ENCODE peak calls at places on chromosomes 11 and 22, in nine cellular contexts. One of them, this sample, is unnamed.
A peak's percentile ranks its signal among the peaks of the same experiment; 100 is the strongest.

GRCh38 chr11:5938603-5938965 is 3.5 kb upstream of the OR56A3 start:
- DNase-seq in left lung: no peak
- DNase-seq in cardiac muscle cell: no peak
- DNase-seq in HAP-1: no peak
- DNase-seq in heart left ventricle: no peak
- DNase-seq in HepG2: no peak
- DNase-seq in CD4-positive, CD25-positive, alpha-beta regulatory T cell: no peak
- DNase-seq in body of pancreas: no peak
- DNase-seq in mammary epithelial cell: no peak
- DNase-seq in this sample: no peak

GRCh38 chr22:27782065-27782464 is 19.5 kb downstream of the MN1 start:
- DNase-seq in left lung: no peak
- DNase-seq in cardiac muscle cell: no peak
- DNase-seq in HAP-1: no peak
- DNase-seq in heart left ventricle: peak; percentile 75
- DNase-seq in HepG2: no peak
- DNase-seq in CD4-positive, CD25-positive, alpha-beta regulatory T cell: no peak
- DNase-seq in body of pancreas: no peak
- DNase-seq in mammary epithelial cell: no peak
- DNase-seq in this sample: no peak

GRCh38 chr22:30881361-30882180 is 87.0 kb downstream of the MORC2 start:
- DNase-seq in left lung: peak; percentile 45
- DNase-seq in cardiac muscle cell: peak; percentile 13
- DNase-seq in HAP-1: no peak
- DNase-seq in heart left ventricle: peak; percentile 77
- DNase-seq in HepG2: peak; percentile 46
- DNase-seq in CD4-positive, CD25-positive, alpha-beta regulatory T cell: no peak
- DNase-seq in body of pancreas: no peak
- DNase-seq in mammary epithelial cell: no peak
- DNase-seq in this sample: peak; percentile 88

GRCh38 chr11:69874178-69874983 is 55.2 kb upstream of the FGF3 start:
- DNase-seq in left lung: no peak
- DNase-seq in cardiac muscle cell: no peak
- DNase-seq in HAP-1: no peak
- DNase-seq in heart left ventricle: no peak
- DNase-seq in HepG2: no peak
- DNase-seq in CD4-positive, CD25-positive, alpha-beta regulatory T cell: no peak
- DNase-seq in body of pancreas: no peak
- DNase-seq in mammary epithelial cell: no peak
- DNase-seq in this sample: no peak

GRCh38 chr11:21814169-21814568 is 378.7 kb upstream of the ANO5 start:
- DNase-seq in left lung: no peak
- DNase-seq in cardiac muscle cell: peak; percentile 34
- DNase-seq in HAP-1: no peak
- DNase-seq in heart left ventricle: no peak
- DNase-seq in HepG2: peak; percentile 40
- DNase-seq in CD4-positive, CD25-positive, alpha-beta regulatory T cell: no peak
- DNase-seq in body of pancreas: peak; percentile 16
- DNase-seq in mammary epithelial cell: no peak
- DNase-seq in this sample: no peak

GRCh38 chr11:118180300-118180703 is 3.9 kb upstream of the SCN2B start:
- DNase-seq in left lung: no peak
- DNase-seq in cardiac muscle cell: peak; percentile 48
- DNase-seq in HAP-1: peak; percentile 16
- DNase-seq in heart left ventricle: peak; percentile 92
- DNase-seq in HepG2: peak; percentile 59
- DNase-seq in CD4-positive, CD25-positive, alpha-beta regulatory T cell: no peak
- DNase-seq in body of pancreas: no peak
- DNase-seq in mammary epithelial cell: peak; percentile 64
- DNase-seq in this sample: peak; percentile 76

GRCh38 chr11:88035271-88035670 is 140.0 kb downstream of the RAB38 start:
- DNase-seq in left lung: no peak
- DNase-seq in cardiac muscle cell: no peak
- DNase-seq in HAP-1: no peak
- DNase-seq in heart left ventricle: no peak
- DNase-seq in HepG2: no peak
- DNase-seq in CD4-positive, CD25-positive, alpha-beta regulatory T cell: no peak
- DNase-seq in body of pancreas: no peak
- DNase-seq in mammary epithelial cell: peak; percentile 50
- DNase-seq in this sample: no peak

GRCh38 chr22:17919276-17920144 is 104.9 kb downstream of the MICAL3 start:
- DNase-seq in left lung: no peak
- DNase-seq in cardiac muscle cell: no peak
- DNase-seq in HAP-1: no peak
- DNase-seq in heart left ventricle: peak; percentile 82
- DNase-seq in HepG2: no peak
- DNase-seq in CD4-positive, CD25-positive, alpha-beta regulatory T cell: no peak
- DNase-seq in body of pancreas: no peak
- DNase-seq in mammary epithelial cell: no peak
- DNase-seq in this sample: no peak

GRCh38 chr11:114179234-114179941 is 116.8 kb upstream of the NNMT start:
- DNase-seq in left lung: no peak
- DNase-seq in cardiac muscle cell: peak; percentile 99
- DNase-seq in HAP-1: no peak
- DNase-seq in heart left ventricle: peak; percentile 88
- DNase-seq in HepG2: no peak
- DNase-seq in CD4-positive, CD25-positive, alpha-beta regulatory T cell: no peak
- DNase-seq in body of pancreas: peak; percentile 88
- DNase-seq in mammary epithelial cell: no peak
- DNase-seq in this sample: no peak

GRCh38 chr22:38697055-38697980 is 3.4 kb downstream of the JOSD1 start:
- DNase-seq in left lung: no peak
- DNase-seq in cardiac muscle cell: peak; percentile 80
- DNase-seq in HAP-1: no peak
- DNase-seq in heart left ventricle: peak; percentile 47
- DNase-seq in HepG2: peak; percentile 64
- DNase-seq in CD4-positive, CD25-positive, alpha-beta regulatory T cell: no peak
- DNase-seq in body of pancreas: no peak
- DNase-seq in mammary epithelial cell: no peak
- DNase-seq in this sample: peak; percentile 9

GRCh38 chr22:23305321-23305910 is 125.1 kb downstream of the BCR start:
- DNase-seq in left lung: peak; percentile 48
- DNase-seq in cardiac muscle cell: peak; percentile 62
- DNase-seq in HAP-1: no peak
- DNase-seq in heart left ventricle: no peak
- DNase-seq in HepG2: no peak
- DNase-seq in CD4-positive, CD25-positive, alpha-beta regulatory T cell: no peak
- DNase-seq in body of pancreas: no peak
- DNase-seq in mammary epithelial cell: no peak
- DNase-seq in this sample: no peak

GRCh38 chr11:129652828-129653227 is 162.8 kb upstream of the TMEM45B start:
- DNase-seq in left lung: no peak
- DNase-seq in cardiac muscle cell: no peak
- DNase-seq in HAP-1: no peak
- DNase-seq in heart left ventricle: no peak
- DNase-seq in HepG2: no peak
- DNase-seq in CD4-positive, CD25-positive, alpha-beta regulatory T cell: no peak
- DNase-seq in body of pancreas: no peak
- DNase-seq in mammary epithelial cell: peak; percentile 79
- DNase-seq in this sample: no peak

GRCh38 chr11:64183890-64184289 is 2.1 kb upstream of the STIP1 start:
- DNase-seq in left lung: peak; percentile 13
- DNase-seq in cardiac muscle cell: no peak
- DNase-seq in HAP-1: no peak
- DNase-seq in heart left ventricle: no peak
- DNase-seq in HepG2: no peak
- DNase-seq in CD4-positive, CD25-positive, alpha-beta regulatory T cell: no peak
- DNase-seq in body of pancreas: no peak
- DNase-seq in mammary epithelial cell: no peak
- DNase-seq in this sample: no peak

GRCh38 chr11:78414321-78415051 is 3.1 kb downstream of the GAB2 start:
- DNase-seq in left lung: no peak
- DNase-seq in cardiac muscle cell: peak; percentile 41
- DNase-seq in HAP-1: peak; percentile 55
- DNase-seq in heart left ventricle: no peak
- DNase-seq in HepG2: no peak
- DNase-seq in CD4-positive, CD25-positive, alpha-beta regulatory T cell: no peak
- DNase-seq in body of pancreas: no peak
- DNase-seq in mammary epithelial cell: no peak
- DNase-seq in this sample: no peak

GRCh38 chr11:111665779-111666178 is 63.5 kb downstream of the SIK2 start:
- DNase-seq in left lung: no peak
- DNase-seq in cardiac muscle cell: peak; percentile 74
- DNase-seq in HAP-1: no peak
- DNase-seq in heart left ventricle: no peak
- DNase-seq in HepG2: peak; percentile 44
- DNase-seq in CD4-positive, CD25-positive, alpha-beta regulatory T cell: no peak
- DNase-seq in body of pancreas: no peak
- DNase-seq in mammary epithelial cell: peak; percentile 17
- DNase-seq in this sample: peak; percentile 68

GRCh38 chr22:39482768-39483167 is 19.3 kb upstream of the MIEF1 start:
- DNase-seq in left lung: no peak
- DNase-seq in cardiac muscle cell: no peak
- DNase-seq in HAP-1: no peak
- DNase-seq in heart left ventricle: no peak
- DNase-seq in HepG2: no peak
- DNase-seq in CD4-positive, CD25-positive, alpha-beta regulatory T cell: no peak
- DNase-seq in body of pancreas: no peak
- DNase-seq in mammary epithelial cell: no peak
- DNase-seq in this sample: peak; percentile 40

DNA sequence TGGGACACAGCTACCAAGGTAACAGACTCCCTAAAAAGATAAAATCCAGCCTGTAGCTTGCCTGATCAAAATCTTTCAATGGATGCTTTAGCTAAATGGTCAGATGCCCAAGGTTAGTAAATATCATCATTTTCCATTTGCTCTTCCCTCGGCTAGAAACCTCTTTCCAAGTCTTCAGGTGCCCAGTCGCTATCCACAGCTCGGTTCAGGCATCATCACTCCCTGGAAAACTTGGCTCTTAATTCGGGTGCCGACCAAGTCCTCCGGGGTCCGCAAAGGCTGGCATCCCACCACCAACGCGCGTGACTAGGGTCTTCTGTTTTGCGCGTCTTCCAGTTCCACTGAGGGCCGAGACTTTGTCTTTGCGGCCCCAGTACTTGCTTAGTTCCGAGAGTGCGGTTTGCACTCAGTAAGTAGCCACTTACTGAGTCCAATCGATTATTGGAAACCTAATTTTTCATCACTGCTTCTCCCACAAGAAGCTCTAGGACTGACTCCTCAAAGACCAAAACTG is 44.3 kb downstream of the OR4D9 start:
- DNase-seq in left lung: no peak
- DNase-seq in cardiac muscle cell: no peak
- DNase-seq in HAP-1: no peak
- DNase-seq in heart left ventricle: no peak
- DNase-seq in HepG2: no peak
- DNase-seq in CD4-positive, CD25-positive, alpha-beta regulatory T cell: no peak
- DNase-seq in body of pancreas: no peak
- DNase-seq in mammary epithelial cell: no peak
- DNase-seq in this sample: no peak
- H3K4me3 ChIP-seq in left lung: peak overlapping the region; percentile 8
- H3K4me3 ChIP-seq in cardiac muscle cell: peak overlapping the region; percentile 27
- H3K4me3 ChIP-seq in HAP-1: peak overlapping the region; percentile 34
- H3K4me3 ChIP-seq in heart left ventricle: peak overlapping the region; percentile 53
- H3K4me3 ChIP-seq in HepG2: peak overlapping the region; percentile 79
- H3K4me3 ChIP-seq in CD4-positive, CD25-positive, alpha-beta regulatory T cell: peak overlapping the region; percentile 64
- H3K4me3 ChIP-seq in body of pancreas: no peak overlapping the region
- H3K4me3 ChIP-seq in mammary epithelial cell: peak overlapping the region; percentile 56
- H3K4me3 ChIP-seq in this sample: peak overlapping the region; percentile 52

GRCh38 chr11:123181075-123181474 is 14.0 kb downstream of the CLMP start:
- DNase-seq in left lung: no peak
- DNase-seq in cardiac muscle cell: no peak
- DNase-seq in HAP-1: no peak
- DNase-seq in heart left ventricle: no peak
- DNase-seq in HepG2: no peak
- DNase-seq in CD4-positive, CD25-positive, alpha-beta regulatory T cell: no peak
- DNase-seq in body of pancreas: no peak
- DNase-seq in mammary epithelial cell: no peak
- DNase-seq in this sample: no peak
- H3K4me1 ChIP-seq in left lung: no peaks in the 10 kb centered on the region
- H3K4me1 ChIP-seq in cardiac muscle cell: no peaks in the 10 kb centered on the region
- H3K4me1 ChIP-seq in HAP-1: no peaks in the 10 kb centered on the region
- H3K4me1 ChIP-seq in heart left ventricle: no peaks in the 10 kb centered on the region
- H3K4me1 ChIP-seq in HepG2: peaks cover 8% of the 10 kb centered on the region
- H3K4me1 ChIP-seq in CD4-positive, CD25-positive, alpha-beta regulatory T cell: no peaks in the 10 kb centered on the region
- H3K4me1 ChIP-seq in body of pancreas: no peaks in the 10 kb centered on the region
- H3K4me1 ChIP-seq in mammary epithelial cell: peaks cover 47% of the 10 kb centered on the region
- H3K4me1 ChIP-seq in this sample: peaks cover 11% of the 10 kb centered on the region

DNA sequence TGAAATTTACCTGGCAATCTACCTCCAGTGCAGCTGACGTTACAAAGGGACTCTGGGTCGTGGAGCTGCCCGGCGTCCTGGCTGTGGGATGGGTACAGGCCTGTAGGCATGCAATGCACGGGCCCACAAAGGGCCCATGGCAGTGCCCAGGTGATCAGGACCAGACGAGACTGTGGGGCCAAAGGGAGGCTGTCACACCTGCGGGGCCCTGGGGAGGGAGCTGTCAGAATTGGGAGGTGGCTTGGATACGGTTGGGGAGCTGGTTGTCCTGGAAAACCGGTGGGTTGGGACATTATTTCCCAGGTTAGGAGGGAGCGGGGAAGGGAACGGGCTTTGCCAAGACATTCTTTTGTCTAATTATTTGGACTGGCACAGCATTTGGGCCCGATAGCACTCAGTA is 958.5 kb downstream of the BRD1 start:
- DNase-seq in left lung: no peak
- DNase-seq in cardiac muscle cell: no peak
- DNase-seq in HAP-1: no peak
- DNase-seq in heart left ventricle: no peak
- DNase-seq in HepG2: no peak
- DNase-seq in CD4-positive, CD25-positive, alpha-beta regulatory T cell: no peak
- DNase-seq in body of pancreas: no peak
- DNase-seq in mammary epithelial cell: no peak
- DNase-seq in this sample: no peak
- H3K9me3 ChIP-seq in left lung: peaks cover 6% of the 10 kb centered on the region
- H3K9me3 ChIP-seq in cardiac muscle cell: no peaks in the 10 kb centered on the region
- H3K9me3 ChIP-seq in HAP-1: no peaks in the 10 kb centered on the region
- H3K9me3 ChIP-seq in heart left ventricle: no peaks in the 10 kb centered on the region
- H3K9me3 ChIP-seq in HepG2: no peaks in the 10 kb centered on the region
- H3K9me3 ChIP-seq in CD4-positive, CD25-positive, alpha-beta regulatory T cell: no peaks in the 10 kb centered on the region
- H3K9me3 ChIP-seq in body of pancreas: no peaks in the 10 kb centered on the region
- H3K9me3 ChIP-seq in mammary epithelial cell: peaks cover 60% of the 10 kb centered on the region
- H3K9me3 ChIP-seq in this sample: no peaks in the 10 kb centered on the region

DNA sequence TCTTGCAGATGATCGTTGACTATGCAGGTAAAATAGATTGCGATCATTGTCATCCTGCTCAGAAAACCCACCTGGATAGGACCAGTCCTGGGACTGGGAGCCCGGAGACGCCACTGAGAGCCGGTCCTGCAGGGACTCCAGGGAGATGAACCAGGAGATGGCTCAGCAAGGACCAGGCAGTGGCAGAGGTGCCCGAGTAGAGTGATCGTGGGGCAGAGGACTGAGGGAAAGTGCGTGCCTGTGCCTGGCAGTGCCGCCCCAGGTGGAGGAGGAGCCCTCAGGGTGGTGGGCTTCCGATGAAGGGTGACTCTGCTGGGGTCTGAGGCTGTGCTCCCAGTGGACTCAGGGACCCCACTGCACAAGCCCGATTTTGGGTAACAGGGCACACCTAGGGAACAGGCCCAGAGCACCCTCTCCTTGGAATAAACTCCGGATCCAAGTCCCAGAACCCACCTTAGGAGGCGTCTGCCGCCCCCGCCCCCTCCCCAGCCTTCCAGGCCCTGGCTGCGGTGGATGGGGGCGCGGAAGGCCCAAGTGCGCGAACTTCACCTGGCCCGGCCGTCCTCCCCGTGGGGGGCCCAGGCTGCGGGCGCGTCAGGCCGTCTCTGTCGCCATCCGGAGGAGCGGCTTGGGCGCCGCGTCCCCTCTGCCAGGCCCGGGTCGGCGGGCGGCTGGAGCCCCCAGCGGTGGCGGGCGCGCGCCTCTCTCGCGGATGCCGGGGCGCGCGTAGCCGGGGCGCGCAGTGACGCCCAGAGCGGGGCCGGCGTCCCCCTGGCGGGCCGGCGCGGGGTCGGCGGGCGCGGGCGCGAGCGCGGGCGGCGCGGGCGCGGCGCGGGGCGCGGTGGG is 1338.8 kb downstream of the BRD1 start:
- DNase-seq in left lung: peak; percentile 65
- DNase-seq in cardiac muscle cell: no peak
- DNase-seq in HAP-1: no peak
- DNase-seq in heart left ventricle: no peak
- DNase-seq in HepG2: no peak
- DNase-seq in CD4-positive, CD25-positive, alpha-beta regulatory T cell: no peak
- DNase-seq in body of pancreas: no peak
- DNase-seq in mammary epithelial cell: no peak
- DNase-seq in this sample: peak; percentile 89
- H3K4me3 ChIP-seq in left lung: no peak overlapping the region
- H3K4me3 ChIP-seq in cardiac muscle cell: no peak overlapping the region
- H3K4me3 ChIP-seq in HAP-1: no peak overlapping the region
- H3K4me3 ChIP-seq in heart left ventricle: no peak overlapping the region
- H3K4me3 ChIP-seq in HepG2: no peak overlapping the region
- H3K4me3 ChIP-seq in CD4-positive, CD25-positive, alpha-beta regulatory T cell: no peak overlapping the region
- H3K4me3 ChIP-seq in body of pancreas: no peak overlapping the region
- H3K4me3 ChIP-seq in mammary epithelial cell: no peak overlapping the region
- H3K4me3 ChIP-seq in this sample: peak overlapping the region; percentile 40

This sample was measured in neural progenitor cell.